ENCODE peak calls at places on chromosomes 5 and 9, in nine cellular contexts. Z, C, T, Y, W, U, X, K and N are unnamed samples.
A peak's percentile ranks its signal among the peaks of the same experiment; 100 is the strongest.

GRCh38 chr5:126961128-126961527 is 69.2 kb downstream of the MARCHF3 start:
- DNase-seq in W (no peak), X (no peak), Y (no peak), Z (no peak), T (no peak), U (no peak), C (no peak), K (no peak), N (no peak)

GRCh38 chr5:162119801-162120200 is 52.2 kb downstream of the GABRG2 start:
- DNase-seq in X (no peak), Z (no peak), W (no peak), Y (no peak), C (no peak), K (no peak), T (no peak), U (no peak), N (no peak)

GRCh38 chr9:130118841-130119520 is 53.2 kb upstream of the NCS1 start:
- DNase-seq in T (no peak), K (no peak), Y (no peak), W (no peak), U (no peak), X (no peak), Z (no peak), C (no peak), N (no peak)

GRCh38 chr9:90114641-90115040 is 509.8 kb downstream of the GADD45G start:
- DNase-seq in K (no peak), Y (no peak), W (no peak), T (no peak), X (no peak), Z (no peak), C (no peak), U (no peak), N (no peak)

GRCh38 chr9:38153152-38153909 is 84.3 kb upstream of the SHB start:
- DNase-seq in U (no peak), X (peak; percentile 43), Z (no peak), K (no peak), T (no peak), C (no peak), Y (no peak), W (no peak), N (no peak)

GRCh38 chr5:3345195-3345594 is 250.4 kb upstream of the IRX1 start:
- DNase-seq in U (no peak), W (no peak), C (no peak), T (no peak), X (no peak), K (no peak), Z (no peak), Y (no peak), N (no peak)

GRCh38 chr5:151686673-151687378 is at the start of gene SPARC:
- DNase-seq in C (no peak), T (peak; percentile 88), Z (no peak), X (no peak), Y (no peak), K (no peak), W (no peak), U (peak; percentile 82), N (no peak)

GRCh38 chr5:9562101-9562500 is 16.2 kb upstream of the SEMA5A start:
- DNase-seq in Y (peak; percentile 78), X (no peak), T (no peak), K (no peak), U (peak; percentile 48), Z (no peak), C (no peak), W (no peak), N (no peak)

GRCh38 chr5:179231309-179231708 is 114.0 kb downstream of the ADAMTS2 start:
- DNase-seq in U (no peak), T (no peak), X (no peak), W (no peak), Z (no peak), Y (no peak), C (no peak), K (no peak), N (no peak)

GRCh38 chr5:168424506-168425298 is 61.6 kb upstream of the RARS1 start:
- DNase-seq in X (no peak), W (no peak), Z (no peak), K (no peak), U (no peak), C (no peak), T (no peak), Y (no peak), N (no peak)